ENCODE peak calls at places on chromosomes 3 and 15, in seven cellular contexts. M is AG04450, J is coronary artery, B is brain microvascular endothelial cell, E is lung, H is cardiac muscle cell, Q is tibial artery. K is an unnamed sample.

GRCh38 chr15:72222433-72222832 is 8.6 kb downstream of the PKM start:
- DNase-seq in M (no peak), J (no peak), B (no peak), E (no peak), H (no peak), Q (peak; percentile 82), K (peak; percentile 84)

GRCh38 chr15:88915354-88915753 is 2.2 kb upstream of the MFGE8 start:
- DNase-seq in M (no peak), J (no peak), B (no peak), E (no peak), H (no peak), Q (peak; percentile 61), K (no peak)

GRCh38 chr15:101121511-101122090 is 130.2 kb downstream of the CHSY1 start:
- DNase-seq in M (no peak), J (peak; percentile 85), B (peak; percentile 60), E (peak; percentile 72), H (peak; percentile 75), Q (peak; percentile 87), K (peak; percentile 85)

GRCh38 chr3:38582941-38583645 is 66.4 kb downstream of the SCN5A start:
- DNase-seq in M (no peak), J (peak; percentile 35), B (no peak), E (no peak), H (no peak), Q (peak; percentile 44), K (no peak)

GRCh38 chr3:29381595-29381994 is 100.7 kb downstream of the RBMS3 start:
- DNase-seq in M (no peak), J (no peak), B (peak; percentile 40), E (no peak), H (no peak), Q (no peak), K (no peak)

GRCh38 chr3:77328631-77329030 is 288.7 kb downstream of the ROBO2 start:
- DNase-seq in M (no peak), J (no peak), B (no peak), E (no peak), H (no peak), Q (no peak), K (no peak)

GRCh38 chr15:99404454-99404853 is 153.2 kb downstream of the LRRC28 start:
- DNase-seq in M (no peak), J (no peak), B (no peak), E (no peak), H (no peak), Q (no peak), K (no peak)

GRCh38 chr15:90959894-90960293 is 5.2 kb downstream of the RCCD1 start:
- DNase-seq in M (no peak), J (peak; percentile 93), B (no peak), E (no peak), H (no peak), Q (peak; percentile 96), K (peak; percentile 72)

GRCh38 chr3:116777181-116777840 is 67.7 kb downstream of the TUSC7 start:
- DNase-seq in M (no peak), J (no peak), B (no peak), E (no peak), H (peak; percentile 68), Q (no peak), K (no peak)

GRCh38 chr3:118927449-118927848 is 107.2 kb downstream of the IGSF11 start:
- DNase-seq in M (no peak), J (no peak), B (no peak), E (no peak), H (no peak), Q (no peak), K (no peak)

GRCh38 chr15:33067456-33067855 is 127.1 kb downstream of the FMN1 start:
- DNase-seq in M (peak; percentile 61), J (no peak), B (peak; percentile 76), E (no peak), H (no peak), Q (no peak), K (no peak)
- H3K4me3 ChIP-seq in M (no peak overlapping the region), J (no peak overlapping the region), B (peak overlapping the region; percentile 20), E (no peak overlapping the region), H (no peak overlapping the region), Q (no peak overlapping the region), K (peak overlapping the region; percentile 59)

DNA sequence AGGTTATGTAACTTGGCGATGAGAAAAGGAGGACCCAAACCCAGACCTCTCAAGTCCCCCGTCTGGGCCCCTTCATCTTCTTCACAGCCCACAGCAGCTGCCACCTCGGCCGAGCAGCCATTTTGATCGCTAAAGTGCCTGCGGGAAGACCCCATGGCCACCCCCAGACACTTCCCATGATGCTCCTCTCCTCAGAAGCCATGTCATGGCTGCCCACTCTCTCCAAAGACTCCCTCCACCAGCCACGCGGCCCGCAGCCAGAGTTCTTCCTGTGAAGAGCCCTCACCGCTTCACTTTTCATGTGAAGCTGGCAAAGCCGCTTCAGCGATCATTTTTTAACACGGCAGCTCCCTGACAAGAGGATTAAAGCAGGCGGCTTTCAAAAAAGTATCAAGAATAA is 335.2 kb downstream of the RORA start:
- DNase-seq in M (no peak), J (no peak), B (no peak), E (no peak), H (no peak), Q (no peak), K (no peak)
- H3K27ac ChIP-seq in M (no peak overlapping the region), J (no peak overlapping the region), B (no peak overlapping the region), E (no peak overlapping the region), H (no peak overlapping the region), Q (no peak overlapping the region), K (no peak overlapping the region)

DNA sequence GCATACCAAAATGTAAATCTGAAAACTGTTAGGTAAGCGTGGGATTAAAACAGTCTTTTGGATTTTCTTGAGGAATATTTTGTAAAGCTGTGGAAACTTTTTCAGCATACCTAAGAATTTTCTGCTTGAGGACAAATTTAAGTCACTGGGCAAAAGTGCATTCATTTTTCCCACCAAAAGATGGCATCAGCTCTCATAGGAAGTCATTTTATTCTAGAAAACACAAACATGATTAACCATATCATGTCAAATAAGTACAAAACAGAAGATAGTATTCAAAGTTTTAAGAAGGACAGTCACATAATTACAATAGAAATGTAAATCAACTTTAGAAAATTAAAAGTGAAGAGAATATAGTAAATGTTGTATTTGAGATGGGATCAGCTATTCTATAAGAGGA is 63.5 kb downstream of the SLC49A4 start:
- DNase-seq in M (no peak), J (no peak), B (peak; percentile 12), E (no peak), H (no peak), Q (no peak), K (no peak)
- TF ChIP-seq CTCF in M (peak; percentile 38), J (peak; percentile 19), B (peak; percentile 13), E (peak; percentile 4), H (peak; percentile 47), Q (no peak), K (peak; percentile 26)

DNA sequence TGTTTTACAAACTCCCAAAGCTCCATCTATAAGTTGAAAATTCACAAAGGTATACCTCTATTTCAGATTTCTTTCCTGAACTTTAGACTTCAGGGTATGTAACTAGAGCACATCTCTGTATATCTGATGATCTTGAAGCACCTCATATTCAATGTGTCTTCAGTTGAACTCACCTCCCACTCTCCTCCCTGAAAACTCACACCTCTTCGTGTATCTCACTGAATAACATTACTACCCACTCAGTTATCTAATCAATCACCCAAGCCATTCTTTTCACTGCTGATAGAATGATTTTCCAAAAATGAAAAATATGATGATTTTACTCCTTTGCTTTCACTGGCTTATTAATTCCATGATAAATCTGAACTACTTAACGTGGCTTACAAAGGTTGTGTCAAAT is 52.9 kb downstream of the GTPBP8 start:
- DNase-seq in M (no peak), J (no peak), B (no peak), E (no peak), H (no peak), Q (no peak), K (no peak)
- H3K4me3 ChIP-seq in M (no peak overlapping the region), J (no peak overlapping the region), B (no peak overlapping the region), E (no peak overlapping the region), H (no peak overlapping the region), Q (no peak overlapping the region), K (no peak overlapping the region)

GRCh38 chr3:172204716-172205115 is 165.3 kb downstream of the FNDC3B start:
- DNase-seq in M (no peak), J (no peak), B (no peak), E (no peak), H (no peak), Q (no peak), K (no peak)

GRCh38 chr3:172201136-172201989 is 162.0 kb downstream of the FNDC3B start:
- DNase-seq in M (peak; percentile 86), J (peak; percentile 86), B (peak; percentile 93), E (peak; percentile 70), H (no peak), Q (peak; percentile 85), K (peak; percentile 77)

GRCh38 chr3:172202797-172203196 is 163.4 kb downstream of the FNDC3B start:
- DNase-seq in M (no peak), J (no peak), B (no peak), E (no peak), H (no peak), Q (no peak), K (no peak)

GRCh38 chr3:172201990-172202318 is 162.6 kb downstream of the FNDC3B start:
- DNase-seq in M (peak; percentile 87), J (no peak), B (peak; percentile 81), E (no peak), H (no peak), Q (no peak), K (no peak)

GRCh38 chr3:172203522-172204258 is 164.3 kb downstream of the FNDC3B start:
- DNase-seq in M (no peak), J (no peak), B (no peak), E (no peak), H (no peak), Q (no peak), K (no peak)
- H3K27ac ChIP-seq in M (peak overlapping the region; percentile 33), J (peak overlapping the region; percentile 87), B (peak overlapping the region; percentile 94), E (peak overlapping the region; percentile 29), H (peak overlapping the region; percentile 57), Q (peak overlapping the region; percentile 61), K (peak overlapping the region; percentile 21)

GRCh38 chr3:147384210-147385058 is 21.9 kb downstream of the ZIC4 start:
- DNase-seq in M (no peak), J (peak; percentile 26), B (no peak), E (no peak), H (no peak), Q (no peak), K (no peak)
- TF ChIP-seq CTCF in M (no peak), J (no peak), B (peak; percentile 26), E (no peak), H (no peak), Q (no peak), K (no peak)

DNA sequence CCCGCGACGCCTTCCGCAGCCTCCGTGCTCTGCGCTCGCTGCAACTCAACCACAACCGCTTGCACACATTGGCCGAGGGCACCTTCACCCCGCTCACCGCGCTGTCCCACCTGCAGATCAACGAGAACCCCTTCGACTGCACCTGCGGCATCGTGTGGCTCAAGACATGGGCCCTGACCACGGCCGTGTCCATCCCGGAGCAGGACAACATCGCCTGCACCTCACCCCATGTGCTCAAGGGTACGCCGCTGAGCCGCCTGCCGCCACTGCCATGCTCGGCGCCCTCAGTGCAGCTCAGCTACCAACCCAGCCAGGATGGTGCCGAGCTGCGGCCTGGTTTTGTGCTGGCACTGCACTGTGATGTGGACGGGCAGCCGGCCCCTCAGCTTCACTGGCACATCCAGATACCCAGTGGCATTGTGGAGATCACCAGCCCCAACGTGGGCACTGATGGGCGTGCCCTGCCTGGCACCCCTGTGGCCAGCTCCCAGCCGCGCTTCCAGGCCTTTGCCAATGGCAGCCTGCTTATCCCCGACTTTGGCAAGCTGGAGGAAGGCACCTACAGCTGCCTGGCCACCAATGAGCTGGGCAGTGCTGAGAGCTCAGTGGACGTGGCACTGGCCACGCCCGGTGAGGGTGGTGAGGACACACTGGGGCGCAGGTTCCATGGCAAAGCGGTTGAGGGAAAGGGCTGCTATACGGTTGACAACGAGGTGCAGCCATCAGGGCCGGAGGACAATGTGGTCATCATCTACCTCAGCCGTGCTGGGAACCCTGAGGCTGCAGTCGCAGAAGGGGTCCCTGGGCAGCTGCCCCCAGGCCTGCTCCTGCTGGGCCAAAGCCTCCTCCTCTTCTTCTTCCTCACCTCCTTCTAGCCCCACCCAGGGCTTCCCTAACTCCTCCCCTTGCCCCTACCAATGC is 2.0 kb downstream of the ISLR start:
- DNase-seq in M (no peak), J (peak; percentile 72), B (no peak), E (no peak), H (no peak), Q (peak; percentile 65), K (no peak)
- H3K4me3 ChIP-seq in M (no peak overlapping the region), J (peak overlapping the region; percentile 66), B (no peak overlapping the region), E (no peak overlapping the region), H (no peak overlapping the region), Q (peak overlapping the region; percentile 47), K (no peak overlapping the region)